ENCODE peak calls at places on chromosomes 7 and 10, in nine cellular contexts. W is PC-3, X is AG09309, A is heart right ventricle, U is aorta, N is transverse colon, I is A549, F is IMR-90, Q is Panc1. V is an unnamed sample.

GRCh38 chr10:53223846-53224245 is 451.3 kb upstream of the MBL2 start:
- DNase-seq in I (no peak), X (no peak), A (no peak), N (no peak), Q (no peak), W (no peak), F (no peak), U (no peak), V (no peak)

GRCh38 chr10:6233725-6234277 is 31.1 kb downstream of the PFKFB3 start:
- DNase-seq in I (no peak), Q (no peak), A (no peak), F (no peak), W (no peak), U (no peak), X (no peak), N (no peak), V (no peak)

GRCh38 chr7:114345494-114345893 is 69.1 kb upstream of the FOXP2 start:
- DNase-seq in X (no peak), W (no peak), F (peak), Q (no peak), I (no peak), N (no peak), A (no peak), U (no peak), V (peak)

GRCh38 chr7:22189741-22190140 is 167.2 kb downstream of the RAPGEF5 start:
- DNase-seq in A (no peak), X (no peak), W (no peak), N (no peak), F (no peak), I (no peak), U (no peak), Q (no peak), V (no peak)

GRCh38 chr7:110646814-110647213 is 444.1 kb upstream of the LRRN3 start:
- DNase-seq in A (no peak), U (no peak), W (no peak), F (no peak), X (no peak), I (no peak), N (no peak), Q (no peak), V (no peak)

GRCh38 chr7:96246972-96247371 is 74.9 kb downstream of the SLC25A13 start:
- DNase-seq in Q (no peak), U (no peak), N (no peak), X (no peak), W (no peak), A (no peak), F (no peak), I (no peak), V (no peak)

GRCh38 chr10:49225218-49225876 is 37.2 kb upstream of the TMEM273 start:
- DNase-seq in I (no peak), Q (no peak), U (no peak), X (no peak), W (no peak), A (peak), F (no peak), N (no peak), V (no peak)

GRCh38 chr7:66055321-66055956 is 20.2 kb upstream of the ASL start:
- DNase-seq in Q (no peak), N (no peak), F (peak), W (no peak), A (no peak), I (no peak), X (no peak), U (no peak), V (peak)

GRCh38 chr10:84360634-84361365 is 32.4 kb downstream of the CCSER2 start:
- DNase-seq in A (no peak), W (no peak), I (no peak), Q (no peak), X (no peak), N (no peak), U (no peak), F (peak), V (peak)

GRCh38 chr10:119667562-119668328 is 16.6 kb downstream of the BAG3 start:
- DNase-seq in N (peak), U (peak), I (peak), X (peak), A (peak), Q (peak), F (peak), W (peak), V (peak)

GRCh38 chr7:49264530-49264929 is 340.2 kb downstream of the CDC14C start:
- DNase-seq in N (no peak), U (no peak), Q (no peak), X (no peak), A (no peak), I (no peak), W (no peak), F (no peak), V (no peak)

GRCh38 chr7:841943-842342 is 9.7 kb downstream of the SUN1 start:
- DNase-seq in F (no peak), X (no peak), A (no peak), U (no peak), I (no peak), W (no peak), Q (no peak), N (no peak), V (no peak)

GRCh38 chr7:100673942-100674431 is 447 bp downstream of the GNB2 start:
- DNase-seq in X (no peak), F (no peak), I (no peak), N (peak), A (peak), Q (no peak), U (peak), W (no peak), V (peak)

GRCh38 chr7:64463636-64464375 is 99.1 kb downstream of the ZNF680 start:
- DNase-seq in X (peak), A (peak), N (peak), Q (no peak), U (peak), F (peak), I (no peak), W (peak), V (peak)

GRCh38 chr7:158595068-158595467 is 7.4 kb upstream of the PTPRN2 start:
- DNase-seq in Q (no peak), A (no peak), I (no peak), F (peak), U (no peak), W (no peak), N (no peak), X (no peak), V (peak)

GRCh38 chr7:158592541-158592940 is 4.9 kb upstream of the PTPRN2 start:
- DNase-seq in I (no peak), N (no peak), W (no peak), Q (no peak), A (no peak), U (no peak), F (no peak), X (no peak), V (no peak)

GRCh38 chr7:158596309-158596708 is 8.7 kb upstream of the PTPRN2 start:
- DNase-seq in U (no peak), Q (no peak), N (no peak), W (no peak), A (no peak), F (no peak), X (no peak), I (no peak), V (no peak)

GRCh38 chr7:158601090-158601489 is 13.5 kb upstream of the PTPRN2 start:
- DNase-seq in I (no peak), U (no peak), N (no peak), F (no peak), Q (no peak), W (no peak), X (no peak), A (no peak), V (no peak)

DNA sequence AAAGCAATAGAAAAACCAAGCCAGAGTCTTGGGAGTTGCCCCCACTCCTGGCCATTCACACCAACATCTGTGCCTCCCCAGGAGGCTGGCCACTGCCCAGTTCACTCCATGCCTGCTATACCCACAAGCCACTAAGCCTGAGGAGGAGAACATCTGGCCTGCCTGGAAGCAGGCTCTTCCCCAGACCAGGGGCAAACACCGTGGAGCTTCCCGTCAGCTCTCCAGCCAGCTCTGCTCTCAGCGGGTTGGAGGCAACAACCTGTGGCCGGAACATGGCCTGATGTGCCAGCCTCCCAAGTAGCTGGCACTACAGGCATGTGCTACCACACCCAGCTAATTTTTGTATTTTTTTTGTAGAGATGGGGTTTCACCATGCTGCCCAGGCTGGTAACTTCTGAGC is 9.1 kb upstream of the PTPRN2 start:
- DNase-seq in W (no peak), I (no peak), X (no peak), U (no peak), A (no peak), Q (no peak), N (no peak), F (no peak), V (no peak)
- H3K4me3 ChIP-seq in W (no peak), I (no peak), X (no peak), U (no peak), A (no peak), Q (no peak), N (no peak), F (no peak), V (no peak)

GRCh38 chr7:141557360-141557759 is 6.2 kb downstream of the AGK start:
- DNase-seq in Q (no peak), X (no peak), F (no peak), W (no peak), A (no peak), I (no peak), N (no peak), U (no peak), V (no peak)
- H3K4me3 ChIP-seq in Q (no peak), X (no peak), F (no peak), W (no peak), A (no peak), I (no peak), N (no peak), U (no peak), V (no peak)

DNA sequence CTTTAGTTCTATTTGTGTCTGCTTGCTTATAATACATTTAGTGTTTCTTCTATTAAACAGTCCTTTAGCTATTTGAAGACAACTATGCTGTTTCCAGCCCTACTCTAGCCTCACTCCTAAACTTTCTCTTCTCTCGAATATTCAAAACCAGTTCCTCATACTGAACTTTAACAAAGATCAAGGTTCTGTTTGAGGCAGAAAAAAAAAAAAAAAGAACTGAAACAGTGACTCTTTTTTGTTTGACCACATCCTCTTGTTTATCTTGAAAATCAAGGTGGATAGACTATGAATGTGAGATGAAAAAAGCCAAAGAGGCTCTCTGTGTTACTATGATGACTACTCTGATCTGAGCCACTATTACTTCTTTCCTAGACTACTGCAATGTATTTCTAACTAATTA is 154.3 kb downstream of the ZNF365 start:
- DNase-seq in I (no peak), Q (no peak), U (no peak), A (no peak), F (no peak), X (no peak), W (peak), N (no peak), V (no peak)
- H3K4me3 ChIP-seq in I (no peak), Q (no peak), U (no peak), A (no peak), F (no peak), X (no peak), W (no peak), N (no peak), V (no peak)

GRCh38 chr10:11261687-11262086 is 244.0 kb downstream of the CELF2 start:
- DNase-seq in U (no peak), F (no peak), A (no peak), X (no peak), W (no peak), I (no peak), Q (no peak), N (no peak), V (no peak)

GRCh38 chr10:11263767-11264166 is 246.1 kb downstream of the CELF2 start:
- DNase-seq in X (no peak), F (no peak), A (no peak), Q (no peak), N (no peak), W (no peak), I (no peak), U (no peak), V (no peak)

GRCh38 chr10:11263039-11263345 is 245.3 kb downstream of the CELF2 start:
- DNase-seq in F (no peak), I (no peak), U (no peak), Q (no peak), W (no peak), A (no peak), X (no peak), N (no peak), V (no peak)

GRCh38 chr10:11261143-11261542 is 243.5 kb downstream of the CELF2 start:
- DNase-seq in A (no peak), W (no peak), I (no peak), X (no peak), F (no peak), N (no peak), Q (no peak), U (no peak), V (no peak)

GRCh38 chr10:11262210-11263038 is 244.8 kb downstream of the CELF2 start:
- DNase-seq in U (no peak), Q (no peak), I (no peak), F (no peak), W (no peak), N (no peak), X (no peak), A (no peak), V (no peak)
- H3K4me3 ChIP-seq in U (no peak), Q (no peak), I (no peak), F (no peak), W (no peak), N (no peak), X (no peak), A (no peak), V (no peak)

GRCh38 chr10:114767101-114767588 is 54.4 kb upstream of the FHIP2A start:
- DNase-seq in U (no peak), X (no peak), A (no peak), N (no peak), Q (no peak), W (peak), F (peak), I (peak), V (peak)
- H3K4me3 ChIP-seq in U (peak), X (peak), A (peak), N (peak), Q (peak), W (peak), F (peak), I (peak), V (peak)

GRCh38 chr7:4861673-4862072 is at the start of gene PAPOLB:
- DNase-seq in W (no peak), X (no peak), Q (no peak), I (no peak), N (no peak), U (no peak), F (no peak), A (no peak), V (no peak)

GRCh38 chr7:4861227-4861626 is 603 bp downstream of the PAPOLB start:
- DNase-seq in W (no peak), A (no peak), U (no peak), X (no peak), Q (no peak), I (no peak), F (no peak), N (no peak), V (no peak)

GRCh38 chr7:4866528-4867496 is 5.0 kb upstream of the PAPOLB start:
- DNase-seq in W (no peak), X (no peak), I (no peak), N (no peak), A (no peak), U (no peak), F (no peak), Q (no peak), V (no peak)

GRCh38 chr7:4857189-4857588 is 4.6 kb downstream of the PAPOLB start:
- DNase-seq in W (no peak), I (no peak), F (no peak), A (no peak), X (no peak), U (no peak), N (no peak), Q (no peak), V (no peak)

DNA sequence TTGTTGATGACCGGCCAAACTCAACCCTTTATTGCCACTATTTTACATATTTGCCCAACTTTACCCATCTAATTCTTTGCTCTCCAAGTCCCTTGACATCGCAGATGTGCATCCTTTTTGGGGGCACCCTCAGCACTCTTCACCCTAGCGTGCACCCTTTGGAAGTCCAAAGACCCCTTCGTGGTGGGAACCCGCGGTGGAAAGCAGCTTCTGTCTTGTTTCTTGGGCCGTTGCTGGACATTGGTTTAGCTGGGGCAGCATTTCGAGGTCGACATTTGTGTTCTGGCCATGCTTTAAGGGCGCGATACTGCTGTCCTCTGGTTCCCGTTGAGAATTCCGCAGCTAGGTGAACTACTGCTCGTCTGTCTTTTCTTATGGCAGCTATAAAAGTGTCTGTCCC is 326 bp upstream of the PAPOLB start:
- DNase-seq in Q (no peak), W (no peak), N (no peak), F (no peak), U (no peak), I (no peak), X (no peak), A (no peak), V (no peak)
- H3K4me3 ChIP-seq in Q (no peak), W (no peak), N (peak), F (no peak), U (no peak), I (no peak), X (no peak), A (peak), V (peak)

GRCh38 chr10:30348378-30348776 is 701 bp downstream of the MTPAP start:
- DNase-seq in N (no peak), X (no peak), A (no peak), U (no peak), F (peak), I (no peak), Q (no peak), W (no peak), V (no peak)

GRCh38 chr10:30343962-30344361 is 5.1 kb downstream of the MTPAP start:
- DNase-seq in X (no peak), A (no peak), F (no peak), U (no peak), N (no peak), I (no peak), Q (no peak), W (no peak), V (no peak)

GRCh38 chr10:30345611-30346010 is 3.5 kb downstream of the MTPAP start:
- DNase-seq in A (no peak), U (no peak), X (no peak), F (no peak), W (no peak), I (no peak), N (no peak), Q (no peak), V (no peak)

GRCh38 chr10:30346615-30347014 is 2.5 kb downstream of the MTPAP start:
- DNase-seq in W (no peak), N (no peak), X (no peak), Q (no peak), U (no peak), I (no peak), F (no peak), A (no peak), V (no peak)

GRCh38 chr10:30346135-30346534 is 2.9 kb downstream of the MTPAP start:
- DNase-seq in X (no peak), W (no peak), Q (no peak), N (no peak), A (no peak), F (no peak), I (no peak), U (no peak), V (no peak)
- H3K4me3 ChIP-seq in X (no peak), W (peak), Q (no peak), N (no peak), A (no peak), F (no peak), I (no peak), U (no peak), V (no peak)